ENCODE peak calls at places on chromosomes 3 and 15, in six cellular contexts. M, A, X, L, U and I are unnamed samples.

GRCh38 chr15:74995779-74996765 is 709 bp downstream of the SCAMP5 start:
- DNase-seq in X (no peak), L (peak), M (peak), A (no peak), U (no peak), I (peak)

GRCh38 chr15:41994772-41995475 is 22.6 kb upstream of the EHD4 start:
- DNase-seq in U (no peak), A (no peak), M (no peak), X (no peak), L (no peak), I (no peak)

GRCh38 chr3:196519738-196520122 is 4.6 kb upstream of the SMCO1 start:
- DNase-seq in U (no peak), A (no peak), L (no peak), X (no peak), M (no peak), I (no peak)

GRCh38 chr3:81043009-81043408 is 718.4 kb downstream of the GBE1 start:
- DNase-seq in L (no peak), M (no peak), X (no peak), A (no peak), U (no peak), I (no peak)

GRCh38 chr15:64112904-64113303 is 17.1 kb downstream of the SNX1 start:
- DNase-seq in M (no peak), U (no peak), L (no peak), A (no peak), X (peak), I (no peak)

GRCh38 chr3:45491344-45491743 is 103.0 kb downstream of the LARS2 start:
- DNase-seq in U (no peak), M (no peak), A (no peak), L (no peak), X (no peak), I (no peak)

GRCh38 chr15:95174281-95174680 is 942.9 kb downstream of the MCTP2 start:
- DNase-seq in U (no peak), L (no peak), X (no peak), M (no peak), A (no peak), I (no peak)

GRCh38 chr3:182215881-182216280 is 504.2 kb downstream of the SOX2 start:
- DNase-seq in M (no peak), U (no peak), A (no peak), L (no peak), X (no peak), I (no peak)

GRCh38 chr3:98563661-98564281 is 29.6 kb downstream of the CPOX start:
- DNase-seq in A (no peak), U (no peak), L (no peak), M (no peak), X (no peak), I (no peak)

GRCh38 chr3:35596611-35597010 is 42.7 kb upstream of the ARPP21 start:
- DNase-seq in X (no peak), A (no peak), L (no peak), U (no peak), M (no peak), I (no peak)

GRCh38 chr3:138494607-138494929 is 60.2 kb downstream of the ESYT3 start:
- DNase-seq in U (no peak), A (no peak), X (no peak), L (no peak), M (no peak), I (no peak)

GRCh38 chr3:153768559-153769469 is 352.4 kb upstream of the ARHGEF26 start:
- DNase-seq in U (peak), X (peak), A (no peak), L (peak), M (peak), I (peak)

GRCh38 chr15:78934063-78935023 is 10.5 kb downstream of the CTSH start:
- DNase-seq in U (no peak), M (no peak), L (no peak), X (no peak), A (no peak), I (no peak)

GRCh38 chr3:126965526-126966080 is 17.3 kb upstream of the PLXNA1 start:
- DNase-seq in X (no peak), M (no peak), L (no peak), U (no peak), A (no peak), I (no peak)

GRCh38 chr15:73771380-73772095 is 18.4 kb upstream of the INSYN1 start:
- DNase-seq in A (no peak), M (no peak), L (no peak), X (no peak), U (no peak), I (no peak)

GRCh38 chr3:59540696-59541095 is 490.9 kb upstream of the CFAP20DC start:
- DNase-seq in L (no peak), A (no peak), X (no peak), M (no peak), U (peak), I (no peak)

GRCh38 chr3:4866841-4867240 is 112.4 kb upstream of the BHLHE40 start:
- DNase-seq in M (peak), X (no peak), L (no peak), U (no peak), A (no peak), I (no peak)

GRCh38 chr15:39797407-39797806 is 14.8 kb upstream of the FSIP1 start:
- DNase-seq in U (no peak), M (peak), A (no peak), L (no peak), X (no peak), I (no peak)

GRCh38 chr15:70701891-70702568 is 61.3 kb downstream of the UACA start:
- DNase-seq in X (no peak), A (no peak), L (no peak), U (no peak), M (no peak), I (no peak)
- TF ChIP-seq POLR2AphosphoS5 in X (no peak), A (no peak), L (no peak), U (no peak), M (peak), I (no peak)

GRCh38 chr3:3699816-3700633 is 99.2 kb upstream of the LRRN1 start:
- DNase-seq in U (no peak), M (no peak), A (no peak), L (no peak), X (no peak), I (no peak)
- TF ChIP-seq POLR2AphosphoS5 in U (no peak), M (no peak), A (no peak), L (no peak), X (no peak), I (no peak)

DNA sequence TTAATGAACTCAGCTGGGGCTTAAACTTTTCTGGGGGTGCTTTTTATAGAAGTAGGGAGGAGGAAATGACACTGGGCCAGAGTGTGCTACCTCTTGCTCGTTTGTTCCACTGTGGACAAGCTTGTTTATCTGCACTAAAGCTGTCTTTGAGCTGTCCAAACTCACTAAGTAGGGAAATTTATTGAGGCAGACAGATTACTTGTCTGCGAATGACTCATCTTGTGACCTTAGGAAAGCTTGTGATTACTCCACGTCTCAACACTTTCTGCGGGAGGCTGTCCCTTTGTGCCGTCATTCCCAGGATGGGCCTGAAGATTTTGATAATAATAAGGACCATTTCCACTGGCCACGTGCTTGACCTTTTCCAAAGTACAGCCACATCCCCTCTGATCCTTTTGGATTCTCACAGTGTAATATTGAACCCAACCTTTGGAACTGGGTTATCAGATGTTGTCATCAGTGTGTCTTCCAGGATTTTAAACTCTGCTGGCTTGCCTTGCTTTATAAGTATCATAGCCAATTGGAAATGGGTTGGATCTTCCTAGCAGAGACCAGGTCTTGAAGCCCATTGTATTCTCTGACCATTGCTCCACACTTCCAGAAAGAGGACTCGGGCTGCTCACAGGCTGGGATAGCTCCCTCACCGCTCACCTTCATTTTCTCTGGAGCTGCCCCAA is 84.7 kb downstream of the AGBL1 start:
- DNase-seq in L (no peak), X (no peak), A (no peak), U (no peak), M (no peak), I (no peak)
- TF ChIP-seq POLR2AphosphoS5 in L (peak), X (no peak), A (no peak), U (no peak), M (peak), I (no peak)

DNA sequence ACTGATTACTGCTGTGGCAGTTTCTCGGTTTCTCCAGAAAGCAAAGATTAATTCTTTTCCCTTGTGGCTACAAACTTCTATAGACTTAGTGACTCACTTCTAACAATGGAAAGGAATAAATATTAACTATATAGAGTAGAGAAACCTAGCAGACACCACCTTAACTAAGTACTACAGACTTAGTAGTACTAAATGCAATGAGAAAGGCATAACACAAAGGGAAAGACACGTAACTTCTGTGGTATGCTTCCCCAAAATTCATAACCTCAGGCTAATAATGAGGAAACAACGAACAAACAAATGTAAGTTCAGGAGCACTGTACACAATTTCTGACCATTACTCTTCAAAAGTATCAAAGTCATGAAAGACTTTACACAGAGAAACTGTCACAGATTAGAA is 31.2 kb downstream of the ATG3 start:
- DNase-seq in L (no peak), A (no peak), U (no peak), X (no peak), M (no peak), I (no peak)
- TF ChIP-seq POLR2AphosphoS5 in L (no peak), A (no peak), U (no peak), X (no peak), M (no peak), I (no peak)

DNA sequence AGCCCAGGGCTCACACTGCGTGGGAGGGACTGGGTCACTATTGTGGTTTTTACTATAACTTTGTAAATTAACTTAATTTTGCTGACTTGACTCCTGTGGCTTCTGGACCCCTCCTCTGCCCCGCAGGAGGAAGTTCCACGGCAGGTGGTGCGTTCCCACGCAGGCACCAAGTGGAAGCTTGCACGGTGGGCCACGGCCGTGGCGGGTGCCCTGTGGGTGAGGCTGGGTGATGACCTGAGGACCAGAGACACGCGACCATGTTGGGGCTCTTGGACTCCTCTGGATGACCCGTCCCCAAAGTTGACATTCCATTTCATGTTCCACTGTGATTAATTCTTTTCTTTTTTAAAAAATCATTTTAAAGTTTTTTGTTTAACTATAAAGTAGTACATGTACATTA is 89.0 kb downstream of the FBLN2 start:
- DNase-seq in A (no peak), M (no peak), L (no peak), U (no peak), X (no peak), I (no peak)
- TF ChIP-seq POLR2AphosphoS5 in A (no peak), M (no peak), L (no peak), U (no peak), X (no peak), I (no peak)

GRCh38 chr3:157242836-157243235 is 82.9 kb upstream of the CCNL1 start:
- DNase-seq in M (no peak), X (no peak), A (no peak), L (no peak), U (no peak), I (no peak)

GRCh38 chr3:157251685-157252084 is 91.7 kb upstream of the CCNL1 start:
- DNase-seq in L (no peak), M (no peak), A (no peak), U (no peak), X (no peak), I (no peak)

GRCh38 chr3:157247391-157247790 is 87.4 kb upstream of the CCNL1 start:
- DNase-seq in X (no peak), U (no peak), A (no peak), M (no peak), L (no peak), I (no peak)

DNA sequence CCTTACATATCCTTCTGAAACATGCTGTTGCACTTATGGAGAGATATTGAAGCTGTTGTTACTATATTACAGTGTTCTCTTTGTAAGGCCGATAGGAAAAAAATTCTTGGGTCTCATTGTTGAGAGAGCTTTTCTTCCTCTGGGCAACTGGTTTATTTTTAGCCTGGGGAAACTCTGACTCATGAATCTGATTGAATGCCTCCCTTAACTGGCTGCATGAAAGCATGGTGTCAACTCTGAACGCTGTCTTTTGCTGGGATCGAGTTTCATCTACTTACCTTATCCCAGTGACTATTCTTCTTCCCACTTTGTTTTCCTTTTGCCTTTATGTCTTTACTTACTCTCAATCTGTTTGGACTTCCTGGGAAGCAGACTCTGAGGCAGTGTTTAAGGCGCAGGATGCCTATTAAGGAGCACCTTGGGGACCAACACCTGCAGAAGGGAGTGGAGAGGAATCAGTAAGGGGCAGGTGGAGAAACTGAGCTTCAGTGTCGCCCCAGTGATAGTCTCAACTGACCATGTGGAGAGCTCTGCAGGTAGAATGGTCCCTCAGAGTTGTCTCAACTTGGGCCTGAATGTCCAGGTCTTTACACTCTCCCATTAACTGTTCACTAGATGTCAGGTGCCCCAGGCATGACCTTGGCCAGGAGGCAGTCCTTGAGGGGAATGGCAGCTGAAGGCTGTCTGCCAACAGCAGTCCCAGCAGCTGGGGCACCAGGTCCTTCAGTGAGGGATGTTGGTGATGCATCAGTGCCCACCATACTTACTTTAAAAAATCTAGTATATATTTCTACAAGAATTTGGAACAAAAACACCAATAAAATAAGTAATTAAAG is 88.9 kb upstream of the CCNL1 start:
- DNase-seq in L (no peak), A (no peak), X (no peak), M (no peak), U (no peak), I (no peak)
- TF ChIP-seq POLR2AphosphoS5 in L (peak), A (no peak), X (no peak), M (peak), U (no peak), I (no peak)

DNA sequence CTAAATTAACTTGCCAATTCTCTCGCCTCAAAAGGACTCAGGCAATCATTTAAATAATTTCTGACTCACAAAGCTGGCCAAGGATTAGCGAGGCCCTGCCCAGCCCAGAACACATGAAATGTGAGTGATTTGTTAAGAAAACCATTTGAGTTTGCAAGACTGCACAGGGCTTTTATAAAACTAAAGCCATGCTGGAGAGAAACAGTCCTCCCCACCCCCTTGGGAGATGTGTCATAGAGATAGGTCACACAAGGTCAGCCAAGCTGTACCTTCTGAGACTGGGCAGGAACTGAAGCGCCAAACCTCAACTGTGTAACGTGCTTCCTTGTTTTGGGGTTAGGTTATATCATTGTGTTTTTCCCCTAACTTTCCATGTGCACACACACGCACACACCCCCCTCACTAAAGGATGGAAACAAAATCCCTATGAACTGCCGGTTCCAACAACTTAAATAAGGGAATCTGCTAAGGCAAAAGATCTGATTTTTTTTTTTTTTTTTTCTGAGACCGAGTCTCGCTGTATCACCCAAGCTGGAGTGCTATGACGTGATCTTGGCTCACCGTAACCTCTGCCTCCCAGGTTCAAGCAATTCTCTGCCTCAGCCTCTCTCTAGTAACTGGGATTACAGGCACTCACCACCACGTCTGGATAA is 8.1 kb downstream of the SPATA12 start:
- DNase-seq in A (no peak), M (peak), U (peak), X (peak), L (no peak), I (peak)
- TF ChIP-seq POLR2AphosphoS5 in A (peak), M (no peak), U (peak), X (no peak), L (no peak), I (no peak)

GRCh38 chr15:67105991-67106763 is 40.8 kb downstream of the SMAD3 start:
- DNase-seq in X (no peak), M (no peak), A (no peak), L (no peak), U (no peak), I (no peak)

GRCh38 chr15:67106764-67107013 is 41.3 kb downstream of the SMAD3 start:
- DNase-seq in A (no peak), M (no peak), U (no peak), L (no peak), X (no peak), I (no peak)

GRCh38 chr15:67108122-67108871 is 42.9 kb downstream of the SMAD3 start:
- DNase-seq in U (no peak), X (peak), L (no peak), M (no peak), A (no peak), I (no peak)

GRCh38 chr15:67105065-67105951 is 39.9 kb downstream of the SMAD3 start:
- DNase-seq in M (peak), X (no peak), U (no peak), L (no peak), A (no peak), I (peak)

GRCh38 chr15:67107014-67107812 is 41.8 kb downstream of the SMAD3 start:
- DNase-seq in M (peak), U (no peak), X (no peak), L (no peak), A (peak), I (no peak)
- TF ChIP-seq POLR2AphosphoS5 in M (peak), U (no peak), X (no peak), L (peak), A (no peak), I (no peak)

GRCh38 chr3:197522183-197522715 is 33.5 kb downstream of the BDH1 start:
- DNase-seq in U (no peak), L (no peak), A (no peak), M (peak), X (no peak), I (peak)
- TF ChIP-seq POLR2AphosphoS5 in U (no peak), L (no peak), A (no peak), M (peak), X (no peak), I (no peak)

DNA sequence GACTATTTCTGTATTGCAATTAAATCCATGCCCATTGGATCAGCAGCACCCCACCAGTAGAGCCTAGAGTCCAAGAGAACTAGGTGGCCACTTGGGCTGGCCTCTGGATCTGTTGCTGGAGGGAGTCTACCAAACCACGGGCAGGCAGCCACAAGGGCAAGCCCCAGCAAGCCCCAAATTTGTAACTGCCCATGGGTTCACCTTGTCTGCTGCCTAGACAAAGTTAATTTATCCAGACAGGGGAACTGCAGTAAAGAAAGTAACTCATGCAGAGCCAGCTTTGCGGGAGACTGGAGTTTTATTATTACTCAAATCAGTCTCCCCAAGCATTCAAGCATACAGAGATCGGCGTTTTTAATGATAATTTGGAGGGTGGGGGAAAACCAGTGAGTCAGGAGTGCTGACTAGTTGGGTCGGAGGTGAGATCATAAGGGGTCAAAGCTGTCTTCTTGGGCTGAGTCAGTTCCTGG is 74.0 kb upstream of the TERB2 start:
- DNase-seq in L (no peak), M (no peak), X (no peak), U (no peak), A (no peak), I (no peak)
- TF ChIP-seq POLR2AphosphoS5 in L (no peak), M (no peak), X (no peak), U (peak), A (no peak), I (no peak)